ENCODE peak calls at places on chromosomes 6 and 20, in five cellular contexts. X is pancreas; D is CD8-positive, alpha-beta T cell; Y is psoas muscle; S is fibroblast of lung. H is an unnamed sample. For H3K4me1, the result is how much of the 10 kb centered on the place peaks cover.

GRCh38 chr20:3041818-3042504 is 1.5 kb upstream of the GNRH2 start:
- DNase-seq in X (no peak), D (no peak), Y (no peak), S (peak), H (no peak)

GRCh38 chr6:89768324-89768723 is 51.3 kb downstream of the MDN1 start:
- DNase-seq in X (no peak), D (no peak), Y (no peak), S (no peak), H (no peak)

GRCh38 chr6:22231616-22232015 is 65.2 kb downstream of the PRL start:
- DNase-seq in X (no peak), D (no peak), Y (no peak), S (peak), H (no peak)

GRCh38 chr6:143232849-143233248 is 172.2 kb downstream of the AIG1 start:
- DNase-seq in X (no peak), D (peak), Y (peak), S (peak), H (peak)

GRCh38 chr6:112330071-112330876 is 16.9 kb upstream of the RFPL4B start:
- DNase-seq in X (no peak), D (no peak), Y (no peak), S (peak), H (no peak)

GRCh38 chr6:159852877-159853276 is 37.9 kb upstream of the MAS1 start:
- DNase-seq in X (no peak), D (no peak), Y (no peak), S (no peak), H (no peak)

GRCh38 chr20:1959156-1959555 is 34.7 kb downstream of the PDYN start:
- DNase-seq in X (no peak), D (no peak), Y (no peak), S (no peak), H (no peak)

GRCh38 chr6:113464536-113464935 is 392.6 kb upstream of the MARCKS start:
- DNase-seq in X (no peak), D (no peak), Y (no peak), S (no peak), H (no peak)

DNA sequence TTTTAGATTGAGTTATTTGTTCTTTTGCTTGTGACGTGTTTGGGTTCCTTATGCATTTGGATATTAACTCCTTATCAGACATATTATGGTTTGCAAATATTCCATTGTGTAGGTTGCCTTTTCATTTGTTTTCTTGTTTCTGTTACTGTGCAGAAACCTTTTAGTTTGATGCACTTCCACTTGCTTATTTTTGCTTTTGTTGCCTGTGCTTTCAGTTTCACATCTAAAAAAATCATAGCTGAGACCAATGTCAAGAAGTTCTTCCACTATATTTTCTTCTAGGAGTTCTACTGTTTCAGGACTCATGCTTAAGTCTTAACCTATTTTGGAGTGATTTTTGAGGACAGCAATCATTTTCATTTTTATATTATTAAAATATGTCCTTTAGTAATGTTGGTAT is 113.5 kb downstream of the EPM2A start:
- DNase-seq in X (no peak), D (no peak), Y (no peak), S (no peak), H (no peak)
- H3K27ac ChIP-seq in X (no peak), D (no peak), Y (no peak), S (no peak), H (no peak)

GRCh38 chr6:117685359-117685758 is 10.1 kb downstream of the NUS1 start:
- DNase-seq in X (no peak), D (no peak), Y (no peak), S (no peak), H (no peak)

GRCh38 chr6:117677553-117678131 is 2.4 kb downstream of the NUS1 start:
- DNase-seq in X (no peak), D (no peak), Y (no peak), S (peak), H (no peak)

GRCh38 chr6:117687006-117687405 is 11.7 kb downstream of the NUS1 start:
- DNase-seq in X (no peak), D (no peak), Y (no peak), S (no peak), H (no peak)

GRCh38 chr6:117676577-117677218 is 1.4 kb downstream of the NUS1 start:
- DNase-seq in X (no peak), D (no peak), Y (no peak), S (peak), H (no peak)

DNA sequence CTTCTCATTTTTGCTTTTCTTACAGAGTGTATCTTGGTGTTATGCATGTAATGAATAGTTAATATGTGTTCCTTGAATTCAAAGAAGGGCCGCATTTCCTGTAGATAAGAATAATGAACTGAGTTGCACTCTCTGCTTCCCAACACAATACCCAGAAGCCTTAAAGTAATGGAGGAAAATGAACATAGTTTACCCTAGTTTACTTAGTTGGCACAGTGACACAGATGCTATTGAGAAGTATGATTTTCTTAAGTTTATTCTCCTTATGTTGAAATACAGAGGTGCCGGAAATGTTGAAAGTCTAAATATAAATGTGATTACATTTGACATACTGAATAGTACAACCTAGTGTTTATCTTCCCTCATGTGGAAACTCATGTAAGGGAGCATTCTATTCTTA is 6.1 kb downstream of the NUS1 start:
- DNase-seq in X (no peak), D (no peak), Y (no peak), S (no peak), H (no peak)
- H3K4me1 ChIP-seq in X (under half), D (half or more), Y (under half), S (under half), H (under half)

GRCh38 chr20:49140834-49141233 is 47.3 kb downstream of the STAU1 start:
- DNase-seq in X (no peak), D (no peak), Y (no peak), S (no peak), H (no peak)

GRCh38 chr20:49138431-49138830 is 49.7 kb downstream of the STAU1 start:
- DNase-seq in X (no peak), D (no peak), Y (no peak), S (no peak), H (no peak)

GRCh38 chr20:49133571-49133970 is 54.6 kb downstream of the STAU1 start:
- DNase-seq in X (no peak), D (no peak), Y (no peak), S (no peak), H (no peak)

GRCh38 chr20:49140411-49140810 is 47.7 kb downstream of the STAU1 start:
- DNase-seq in X (no peak), D (no peak), Y (no peak), S (no peak), H (no peak)

GRCh38 chr20:49136817-49137571 is 51.1 kb downstream of the STAU1 start:
- DNase-seq in X (no peak), D (no peak), Y (no peak), S (no peak), H (no peak)
- H3K27ac ChIP-seq in X (no peak), D (no peak), Y (no peak), S (no peak), H (no peak)

GRCh38 chr6:26200918-26201721 is 113.9 kb downstream of the HFE start:
- DNase-seq in X (no peak), D (no peak), Y (no peak), S (no peak), H (no peak)

GRCh38 chr6:26205161-26205624 is 118.0 kb downstream of the HFE start:
- DNase-seq in X (peak), D (peak), Y (peak), S (peak), H (peak)

GRCh38 chr6:26202201-26202611 is 115.0 kb downstream of the HFE start:
- DNase-seq in X (no peak), D (no peak), Y (no peak), S (no peak), H (no peak)

GRCh38 chr6:26204332-26205160 is 117.3 kb downstream of the HFE start:
- DNase-seq in X (peak), D (peak), Y (peak), S (peak), H (peak)

DNA sequence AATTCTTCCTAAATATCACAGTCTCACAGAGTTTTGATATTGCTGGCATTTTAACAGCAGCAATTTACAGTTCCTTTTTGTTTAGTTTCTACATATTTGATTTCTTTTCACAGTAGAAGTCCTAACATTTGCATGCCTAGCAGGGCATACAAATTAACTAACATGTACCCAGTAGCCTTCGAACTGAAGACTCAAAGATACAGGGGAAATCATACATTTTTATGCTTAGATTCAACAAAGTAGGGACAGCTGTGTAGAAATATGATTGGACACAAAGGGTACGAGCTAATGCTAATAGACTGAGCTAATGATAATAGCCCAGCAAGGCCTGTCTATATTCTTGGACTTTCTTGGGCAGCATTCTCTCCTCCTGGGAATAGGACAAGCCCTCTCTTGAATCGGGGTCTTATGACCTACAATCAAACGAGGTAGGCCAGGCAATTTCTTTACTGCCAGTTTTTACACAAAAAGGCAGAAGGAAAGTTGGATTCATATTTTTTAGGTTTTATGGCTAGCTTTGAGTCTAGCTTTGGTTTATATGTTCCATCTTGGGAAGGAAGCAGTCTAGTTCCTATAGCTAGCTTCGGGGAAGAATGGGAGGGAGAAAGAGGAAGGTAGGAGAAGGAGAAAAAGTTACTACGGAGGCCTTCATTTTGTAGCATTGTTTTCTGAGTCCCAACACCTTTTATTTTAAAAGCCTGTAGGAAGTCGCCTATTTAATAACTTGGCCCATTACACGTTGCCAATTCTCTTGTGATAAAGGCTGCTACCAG is 115.8 kb downstream of the HFE start:
- DNase-seq in X (no peak), D (no peak), Y (no peak), S (no peak), H (no peak)
- H3K4me1 ChIP-seq in X (under half), D (under half), Y (under half), S (under half), H (under half)

GRCh38 chr6:31901415-31901952 is 402 bp downstream of the ZBTB12 start:
- DNase-seq in X (peak), D (peak), Y (peak), S (peak), H (peak)
- H3K27ac ChIP-seq in X (peak), D (peak), Y (peak), S (peak), H (peak)

GRCh38 chr6:33314943-33315752 is 1.3 kb upstream of the TAPBP start:
- DNase-seq in X (peak), D (no peak), Y (peak), S (no peak), H (peak)
- H3K4me1 ChIP-seq in X (under half), D (half or more), Y (under half), S (under half), H (under half)

DNA sequence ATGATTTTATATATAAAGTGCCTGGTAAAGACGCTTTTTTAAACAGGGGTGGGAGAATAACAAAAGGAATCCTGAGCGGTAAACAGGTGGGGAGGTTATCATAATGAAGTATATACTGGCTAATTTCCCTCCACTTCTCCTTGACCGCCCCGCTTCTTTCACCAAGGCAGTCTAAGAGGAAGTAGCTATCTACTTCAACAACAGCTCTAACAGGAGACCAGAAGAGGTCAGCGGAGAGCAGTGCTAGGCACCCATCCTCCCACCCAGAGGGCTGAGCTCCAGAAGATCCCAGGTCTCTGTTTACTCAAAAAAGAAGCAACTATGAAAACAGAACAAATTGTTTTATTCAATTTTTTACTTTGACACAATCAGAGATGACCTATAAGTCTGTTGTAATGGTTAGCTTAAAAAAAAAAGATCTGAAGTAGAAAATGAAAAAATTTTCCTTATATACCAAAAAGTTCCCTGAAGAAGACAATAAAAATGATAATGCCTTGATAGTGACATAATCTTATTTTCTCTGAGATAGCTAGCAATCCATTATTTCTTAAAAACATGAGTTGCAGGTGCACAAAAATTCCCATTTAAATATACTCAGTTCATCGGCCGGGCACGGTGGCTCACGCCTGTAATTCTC is 141.1 kb downstream of the PDSS2 start:
- DNase-seq in X (peak), D (peak), Y (peak), S (peak), H (peak)
- H3K27ac ChIP-seq in X (no peak), D (no peak), Y (no peak), S (no peak), H (no peak)

GRCh38 chr6:33273924-33274902 is 2.3 kb downstream of the RPS18 start:
- DNase-seq in X (no peak), D (no peak), Y (no peak), S (no peak), H (no peak)
- H3K4me1 ChIP-seq in X (under half), D (half or more), Y (half or more), S (under half), H (under half)

H was measured in right cardiac atrium.